ENCODE peak calls at places on chromosomes 3 and 15, in four cellular contexts. V, N, H and O are unnamed samples.

GRCh38 chr15:58489289-58489688 is 57.5 kb downstream of the LIPC start:
- DNase-seq in V (no peak), N (no peak), H (no peak), O (no peak)

GRCh38 chr3:179020112-179020511 is 51.5 kb downstream of the ZMAT3 start:
- DNase-seq in V (no peak), N (no peak), H (no peak), O (no peak)

GRCh38 chr3:165895919-165896318 is 58.7 kb upstream of the BCHE start:
- DNase-seq in V (no peak), N (no peak), H (peak; percentile 90), O (no peak)

GRCh38 chr3:16595778-16596177 is 9.4 kb downstream of the DAZL start:
- DNase-seq in V (no peak), N (no peak), H (no peak), O (no peak)

GRCh38 chr3:131303848-131304247 is 77.7 kb upstream of the NUDT16 start:
- DNase-seq in V (no peak), N (no peak), H (no peak), O (no peak)

GRCh38 chr3:49406571-49407565 is 4.9 kb downstream of the RHOA start:
- DNase-seq in V (no peak), N (no peak), H (no peak), O (no peak)

GRCh38 chr15:83927704-83928391 is 273.9 kb downstream of the ADAMTSL3 start:
- DNase-seq in V (no peak), N (no peak), H (no peak), O (no peak)

GRCh38 chr3:71690222-71690821 is 34.9 kb downstream of the EIF4E3 start:
- DNase-seq in V (no peak), N (peak; percentile 51), H (no peak), O (no peak)

GRCh38 chr15:99016680-99017321 is 9.2 kb upstream of the PGPEP1L start:
- DNase-seq in V (no peak), N (peak; percentile 84), H (no peak), O (no peak)

GRCh38 chr3:9179826-9180763 is 69.4 kb downstream of the SRGAP3 start:
- DNase-seq in V (no peak), N (no peak), H (no peak), O (no peak)

GRCh38 chr3:39090922-39091321 is 16.5 kb downstream of the GORASP1 start:
- DNase-seq in V (no peak), N (no peak), H (no peak), O (no peak)

GRCh38 chr3:69888040-69888945 is 111.2 kb upstream of the SAMMSON start:
- DNase-seq in V (no peak), N (no peak), H (peak; percentile 43), O (no peak)

GRCh38 chr3:8970971-8971589 is 7.8 kb upstream of the RAD18 start:
- DNase-seq in V (peak; percentile 60), N (peak; percentile 63), H (peak; percentile 72), O (no peak)

GRCh38 chr3:122977645-122978466 is 49.7 kb downstream of the SEMA5B start:
- DNase-seq in V (no peak), N (no peak), H (peak; percentile 85), O (no peak)

GRCh38 chr3:25665646-25666136 is 984 bp upstream of the TOP2B start:
- DNase-seq in V (no peak), N (no peak), H (no peak), O (no peak)

GRCh38 chr15:59457103-59457502 is 19.1 kb downstream of the FAM81A start:
- DNase-seq in V (no peak), N (peak; percentile 51), H (no peak), O (no peak)

GRCh38 chr15:84973492-84974460 is 7.9 kb upstream of the PDE8A start:
- DNase-seq in V (peak; percentile 20), N (no peak), H (no peak), O (no peak)

GRCh38 chr3:13610006-13610570 is 61.2 kb downstream of the FBLN2 start:
- DNase-seq in V (peak; percentile 30), N (no peak), H (no peak), O (no peak)

GRCh38 chr3:72496055-72496690 is 352.1 kb downstream of the SHQ1 start:
- DNase-seq in V (no peak), N (no peak), H (no peak), O (no peak)

GRCh38 chr3:104388624-104389023 is 978.1 kb upstream of the ALCAM start:
- DNase-seq in V (no peak), N (peak; percentile 2), H (no peak), O (no peak)

GRCh38 chr3:27387625-27388024 is 18.4 kb upstream of the NEK10 start:
- DNase-seq in V (no peak), N (no peak), H (peak; percentile 21), O (no peak)

GRCh38 chr3:164832216-164832615 is 246.1 kb downstream of the SI start:
- DNase-seq in V (no peak), N (no peak), H (no peak), O (no peak)

GRCh38 chr15:40838756-40839155 is 5.1 kb upstream of the SPINT1 start:
- DNase-seq in V (no peak), N (no peak), H (no peak), O (no peak)

GRCh38 chr3:56725175-56725574 is 42.1 kb upstream of the TASOR start:
- DNase-seq in V (no peak), N (no peak), H (no peak), O (no peak)

GRCh38 chr3:154095832-154096421 is 25.3 kb upstream of the ARHGEF26 start:
- DNase-seq in V (no peak), N (peak; percentile 20), H (no peak), O (no peak)

GRCh38 chr3:69092030-69092513 is 7.3 kb downstream of the ARL6IP5 start:
- DNase-seq in V (no peak), N (no peak), H (peak; percentile 46), O (no peak)

GRCh38 chr3:172132159-172132586 is 92.8 kb downstream of the FNDC3B start:
- DNase-seq in V (no peak), N (no peak), H (no peak), O (no peak)

GRCh38 chr15:72118400-72118978 is at the start of gene SENP8:
- DNase-seq in V (no peak), N (peak; percentile 81), H (no peak), O (no peak)

GRCh38 chr3:43953814-43954241 is 263.1 kb downstream of the ABHD5 start:
- DNase-seq in V (no peak), N (no peak), H (no peak), O (no peak)

GRCh38 chr15:39534996-39535395 is 45.9 kb upstream of the THBS1 start:
- DNase-seq in V (no peak), N (no peak), H (no peak), O (no peak)

GRCh38 chr15:39538936-39539335 is 41.9 kb upstream of the THBS1 start:
- DNase-seq in V (no peak), N (no peak), H (no peak), O (no peak)

GRCh38 chr15:39539973-39540558 is 40.8 kb upstream of the THBS1 start:
- DNase-seq in V (no peak), N (no peak), H (no peak), O (no peak)

GRCh38 chr15:39539466-39539865 is 41.4 kb upstream of the THBS1 start:
- DNase-seq in V (no peak), N (no peak), H (no peak), O (no peak)

GRCh38 chr15:39535466-39535865 is 45.4 kb upstream of the THBS1 start:
- DNase-seq in V (no peak), N (no peak), H (no peak), O (no peak)
- TF ChIP-seq CTCF in V (no peak), N (no peak), H (no peak), O (no peak)

DNA sequence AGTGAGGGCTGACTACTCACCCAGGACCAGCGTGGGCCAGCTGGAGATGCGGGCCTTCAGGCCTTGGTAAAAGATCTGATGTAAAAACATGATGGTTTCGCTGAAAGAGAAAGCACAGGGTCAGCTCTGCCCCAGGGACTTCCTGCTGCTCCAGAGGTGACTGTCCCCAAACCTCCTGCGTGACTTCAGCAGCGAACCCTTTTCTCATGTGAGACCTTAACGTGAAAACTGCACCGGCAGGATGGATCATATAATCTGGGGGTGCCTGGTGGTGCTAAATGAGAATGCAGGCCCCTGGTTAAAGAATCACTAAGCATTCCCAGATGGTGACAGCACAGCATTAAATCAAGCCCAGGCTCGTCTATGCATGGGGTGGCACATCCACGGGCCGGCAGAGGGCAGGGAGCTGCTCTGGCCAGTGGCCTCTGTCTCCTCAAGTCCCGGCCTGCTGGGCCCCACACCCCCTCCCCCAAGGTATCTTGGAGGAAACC is 55.4 kb downstream of the RASGRF1 start:
- DNase-seq in V (no peak), N (peak; percentile 68), H (peak; percentile 40), O (no peak)
- TF ChIP-seq CTCF in V (no peak), N (no peak), H (peak; percentile 32), O (peak; percentile 55)

DNA sequence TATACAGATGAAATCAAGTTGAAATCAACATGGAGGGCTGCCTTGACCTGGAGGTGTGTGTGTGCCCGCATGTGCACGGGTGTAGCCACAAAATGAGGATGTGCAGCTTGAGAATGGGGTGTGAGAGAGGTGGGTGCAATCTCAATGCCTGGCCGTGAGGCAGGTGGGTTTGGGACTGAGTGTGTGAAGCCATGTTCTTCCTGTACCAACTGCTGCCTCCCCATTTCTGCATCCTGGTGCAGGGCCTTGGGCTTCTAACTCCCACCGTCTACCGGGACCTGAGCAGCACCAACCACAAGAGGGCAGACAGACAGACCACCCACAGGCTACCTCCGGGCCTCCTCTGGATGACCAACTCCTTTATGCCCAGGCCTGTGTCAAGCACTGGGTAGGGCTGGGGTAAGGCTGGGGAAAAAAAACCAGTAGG is 161.9 kb upstream of the TLE3 start:
- DNase-seq in V (no peak), N (no peak), H (peak; percentile 57), O (no peak)
- TF ChIP-seq CTCF in V (no peak), N (no peak), H (peak; percentile 44), O (peak; percentile 51)

DNA sequence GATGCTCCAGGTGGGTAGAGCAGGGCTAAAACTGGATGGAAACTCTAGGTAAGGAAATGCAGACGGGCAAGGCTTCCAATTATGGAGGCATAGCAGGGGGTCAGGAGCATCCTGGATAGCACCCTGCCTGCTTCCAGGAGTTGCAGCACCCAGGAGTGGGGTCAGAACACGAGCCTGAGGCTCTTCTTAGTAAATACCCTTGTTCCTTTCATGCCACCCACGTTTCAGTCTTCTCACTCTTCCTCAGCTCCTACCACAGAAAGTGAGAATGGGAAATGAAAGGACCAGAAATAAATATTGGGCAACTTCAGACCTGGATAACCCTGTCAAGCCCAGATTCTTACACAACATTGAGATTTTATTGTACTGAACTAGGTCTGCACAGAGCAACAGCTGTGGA is 16.4 kb downstream of the CCR1 start:
- DNase-seq in V (no peak), N (no peak), H (no peak), O (no peak)
- TF ChIP-seq CTCF in V (no peak), N (no peak), H (no peak), O (no peak)

GRCh38 chr3:81395739-81396138 is 365.7 kb downstream of the GBE1 start:
- DNase-seq in V (no peak), N (no peak), H (peak; percentile 56), O (no peak)
- TF ChIP-seq CTCF in V (no peak), N (no peak), H (peak; percentile 57), O (peak; percentile 48)